ENCODE peak calls at places on chromosome 1, in nine cellular contexts. W is mesendoderm; U is upper lobe of right lung; C is HL-60; N is ovary; R is CD4-positive, alpha-beta T cell; E is prostate gland; D is IMR-90; X is psoas muscle. I is an unnamed sample.

GRCh38 chr1:190474587-190475305 is 2.9 kb downstream of the BRINP3 start:
- DNase-seq in W (peak; percentile 49), U (no peak), C (no peak), N (no peak), R (no peak), E (no peak), D (peak; percentile 3), X (no peak), I (peak; percentile 49)

GRCh38 chr1:166170726-166171125 is 3.9 kb upstream of the FAM78B start:
- DNase-seq in W (no peak), U (no peak), C (no peak), N (no peak), R (no peak), E (no peak), D (no peak), X (no peak), I (no peak)

GRCh38 chr1:208242829-208243521 is 1.2 kb downstream of the PLXNA2 start:
- DNase-seq in W (no peak), U (peak; percentile 76), C (no peak), N (peak; percentile 65), R (no peak), E (no peak), D (no peak), X (peak; percentile 43), I (no peak)

GRCh38 chr1:66916320-66916719 is 8.3 kb downstream of the DNAI4 start:
- DNase-seq in W (peak; percentile 81), U (no peak), C (no peak), N (no peak), R (no peak), E (no peak), D (no peak), X (no peak), I (no peak)

GRCh38 chr1:8015809-8016165 is 10.3 kb downstream of the ERRFI1 start:
- DNase-seq in W (no peak), U (no peak), C (no peak), N (no peak), R (no peak), E (peak; percentile 58), D (no peak), X (no peak), I (no peak)

GRCh38 chr1:70143052-70143659 is 62.2 kb downstream of the LRRC40 start:
- DNase-seq in W (peak; percentile 19), U (no peak), C (no peak), N (no peak), R (no peak), E (no peak), D (peak; percentile 75), X (no peak), I (no peak)

GRCh38 chr1:147545133-147545532 is 3.8 kb downstream of the BCL9 start:
- DNase-seq in W (peak; percentile 92), U (peak; percentile 83), C (no peak), N (no peak), R (peak; percentile 79), E (peak; percentile 15), D (peak; percentile 63), X (peak; percentile 44), I (no peak)

GRCh38 chr1:58293388-58293787 is 253.1 kb downstream of the OMA1 start:
- DNase-seq in W (no peak), U (no peak), C (no peak), N (no peak), R (no peak), E (no peak), D (no peak), X (no peak), I (no peak)

GRCh38 chr1:36133484-36133883 is 8.5 kb upstream of the COL8A2 start:
- DNase-seq in W (no peak), U (no peak), C (no peak), N (peak; percentile 66), R (no peak), E (peak; percentile 56), D (peak; percentile 94), X (peak; percentile 61), I (no peak)

GRCh38 chr1:217982711-217983405 is 302.2 kb upstream of the RRP15 start:
- DNase-seq in W (no peak), U (no peak), C (no peak), N (no peak), R (no peak), E (no peak), D (no peak), X (no peak), I (no peak)

GRCh38 chr1:202134645-202135172 is 9.8 kb downstream of the ARL8A start:
- DNase-seq in W (no peak), U (no peak), C (no peak), N (no peak), R (no peak), E (peak; percentile 24), D (no peak), X (no peak), I (no peak)

GRCh38 chr1:22418352-22418751 is 33.3 kb upstream of the ZBTB40 start:
- DNase-seq in W (no peak), U (no peak), C (no peak), N (no peak), R (no peak), E (no peak), D (no peak), X (no peak), I (no peak)

GRCh38 chr1:3483380-3483779 is 28.9 kb downstream of the ARHGEF16 start:
- DNase-seq in W (no peak), U (no peak), C (no peak), N (no peak), R (no peak), E (no peak), D (no peak), X (no peak), I (no peak)
- H3K27me3 ChIP-seq in W (no peaks in the 10 kb centered on the region), U (no peaks in the 10 kb centered on the region), C (peaks cover 15% of the 10 kb centered on the region), N (no peaks in the 10 kb centered on the region), R (no peaks in the 10 kb centered on the region), E (no peaks in the 10 kb centered on the region), D (peaks cover 2% of the 10 kb centered on the region), X (peaks cover 7% of the 10 kb centered on the region), I (peaks cover 6% of the 10 kb centered on the region)

DNA sequence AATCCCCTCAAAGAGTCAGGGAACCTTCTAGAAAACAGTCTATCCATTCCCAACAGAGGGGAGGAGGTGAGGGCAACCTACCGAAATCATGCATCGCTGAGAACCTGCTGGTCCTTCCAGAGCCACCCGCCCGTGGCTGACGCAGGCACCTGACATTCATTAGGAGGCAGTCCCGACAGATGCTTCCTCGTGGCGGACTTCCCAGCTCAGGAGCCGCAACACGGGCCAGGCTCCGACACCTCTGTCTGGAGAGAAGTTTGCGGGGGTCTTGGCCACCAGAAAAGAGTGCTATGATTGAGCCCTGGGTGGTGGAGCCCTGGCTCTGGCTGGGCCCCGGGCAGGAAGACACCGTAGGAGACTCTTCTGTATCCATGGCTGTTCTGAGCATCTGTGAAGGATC is 86.4 kb upstream of the ARHGEF16 start:
- DNase-seq in W (no peak), U (no peak), C (no peak), N (no peak), R (no peak), E (no peak), D (no peak), X (no peak), I (no peak)
- H3K27me3 ChIP-seq in W (no peaks in the 10 kb centered on the region), U (no peaks in the 10 kb centered on the region), C (peaks cover 14% of the 10 kb centered on the region), N (no peaks in the 10 kb centered on the region), R (no peaks in the 10 kb centered on the region), E (peaks cover 11% of the 10 kb centered on the region), D (peaks cover 18% of the 10 kb centered on the region), X (peaks cover 52% of the 10 kb centered on the region), I (peaks cover 17% of the 10 kb centered on the region)

GRCh38 chr1:240004086-240004749 is 87.5 kb upstream of the FMN2 start:
- DNase-seq in W (peak; percentile 21), U (no peak), C (no peak), N (no peak), R (no peak), E (no peak), D (peak; percentile 16), X (no peak), I (peak; percentile 55)
- H3K27me3 ChIP-seq in W (no peaks in the 10 kb centered on the region), U (peaks cover 36% of the 10 kb centered on the region), C (peaks cover 2% of the 10 kb centered on the region), N (no peaks in the 10 kb centered on the region), R (peaks cover 15% of the 10 kb centered on the region), E (peaks cover 6% of the 10 kb centered on the region), D (peaks cover 9% of the 10 kb centered on the region), X (peaks cover 6% of the 10 kb centered on the region), I (no peaks in the 10 kb centered on the region)

GRCh38 chr1:90708236-90708786 is 8.8 kb downstream of the BARHL2 start:
- DNase-seq in W (no peak), U (no peak), C (no peak), N (no peak), R (no peak), E (no peak), D (no peak), X (no peak), I (no peak)
- H3K27me3 ChIP-seq in W (peaks cover 75% of the 10 kb centered on the region), U (peaks cover 98% of the 10 kb centered on the region), C (peaks cover 69% of the 10 kb centered on the region), N (no peaks in the 10 kb centered on the region), R (peaks cover 98% of the 10 kb centered on the region), E (peaks cover 28% of the 10 kb centered on the region), D (peaks cover 72% of the 10 kb centered on the region), X (peaks cover 99% of the 10 kb centered on the region), I (peaks cover 17% of the 10 kb centered on the region)

GRCh38 chr1:158155673-158156072 is 25.0 kb upstream of the CD1D start:
- DNase-seq in W (no peak), U (no peak), C (no peak), N (no peak), R (no peak), E (no peak), D (no peak), X (no peak), I (no peak)
- H3K27me3 ChIP-seq in W (no peaks in the 10 kb centered on the region), U (peaks cover 6% of the 10 kb centered on the region), C (no peaks in the 10 kb centered on the region), N (no peaks in the 10 kb centered on the region), R (no peaks in the 10 kb centered on the region), E (no peaks in the 10 kb centered on the region), D (peaks cover 6% of the 10 kb centered on the region), X (peaks cover 11% of the 10 kb centered on the region), I (peaks cover 35% of the 10 kb centered on the region)

I was measured in HAP-1.